ENCODE peak calls at places on chromosomes 7 and 10, in eight cellular contexts. F is H9, Z is fibroblast of gingiva, W is T1000, R is transverse colon, X is germinal center, H is GM04503, N is NCI-H1436 treated with DMSO at 0.1 percent for 48 hours. T is an unnamed sample.

GRCh38 chr10:43200538-43201390 is 62.5 kb downstream of the CSGALNACT2 start:
- DNase-seq in F (no peak), Z (no peak), W (no peak), R (no peak), X (no peak), H (no peak), N (no peak), T (no peak)

GRCh38 chr10:111972109-111972508 is 211.5 kb downstream of the GPAM start:
- DNase-seq in F (no peak), Z (no peak), W (no peak), R (no peak), X (no peak), H (no peak), N (no peak), T (no peak)

GRCh38 chr10:42990016-42990720 is 86.7 kb upstream of the RET start:
- DNase-seq in F (no peak), Z (no peak), W (no peak), R (no peak), X (no peak), H (no peak), N (no peak), T (no peak)

GRCh38 chr10:48792687-48793096 is 108.0 kb downstream of the WDFY4 start:
- DNase-seq in F (no peak), Z (peak; percentile 59), W (no peak), R (no peak), X (no peak), H (peak; percentile 39), N (no peak), T (peak; percentile 12)

GRCh38 chr7:69654381-69654780 is 56.1 kb downstream of the AUTS2 start:
- DNase-seq in F (no peak), Z (peak; percentile 15), W (no peak), R (no peak), X (no peak), H (no peak), N (peak; percentile 49), T (no peak)

GRCh38 chr7:132065193-132065972 is 509.0 kb upstream of the PODXL start:
- DNase-seq in F (no peak), Z (peak; percentile 91), W (peak; percentile 44), R (peak; percentile 30), X (no peak), H (peak; percentile 94), N (no peak), T (peak; percentile 90)

GRCh38 chr7:29422829-29423228 is 140.8 kb upstream of the PRR15 start:
- DNase-seq in F (no peak), Z (no peak), W (no peak), R (no peak), X (no peak), H (no peak), N (no peak), T (no peak)

GRCh38 chr10:115844592-115844991 is 428.4 kb downstream of the GFRA1 start:
- DNase-seq in F (no peak), Z (no peak), W (no peak), R (no peak), X (no peak), H (no peak), N (no peak), T (no peak)

GRCh38 chr7:22601028-22601795 is 101.2 kb upstream of the STEAP1B start:
- DNase-seq in F (no peak), Z (peak; percentile 56), W (no peak), R (no peak), X (no peak), H (no peak), N (no peak), T (no peak)

GRCh38 chr10:127906548-127907377 is at the start of gene PTPRE:
- DNase-seq in F (peak; percentile 81), Z (peak; percentile 52), W (no peak), R (peak; percentile 83), X (peak; percentile 74), H (no peak), N (no peak), T (no peak)

GRCh38 chr10:117413928-117414618 is 38.8 kb upstream of the PDZD8 start:
- DNase-seq in F (no peak), Z (peak; percentile 19), W (no peak), R (no peak), X (no peak), H (no peak), N (no peak), T (no peak)

GRCh38 chr7:22633954-22634474 is 93.0 kb upstream of the IL6 start:
- DNase-seq in F (no peak), Z (peak; percentile 14), W (no peak), R (no peak), X (no peak), H (no peak), N (no peak), T (no peak)

GRCh38 chr7:149716007-149716931 is 57.1 kb downstream of the ZNF467 start:
- DNase-seq in F (peak; percentile 23), Z (no peak), W (no peak), R (no peak), X (no peak), H (no peak), N (no peak), T (no peak)

GRCh38 chr10:43444313-43444712 is 7.4 kb downstream of the ZNF487 start:
- DNase-seq in F (no peak), Z (no peak), W (no peak), R (no peak), X (no peak), H (no peak), N (no peak), T (no peak)

GRCh38 chr7:139591550-139592195 is 68.2 kb downstream of the CLEC2L start:
- DNase-seq in F (no peak), Z (no peak), W (no peak), R (no peak), X (no peak), H (no peak), N (no peak), T (no peak)

GRCh38 chr7:17401806-17402627 is 103.6 kb downstream of the AHR start:
- DNase-seq in F (no peak), Z (no peak), W (no peak), R (no peak), X (peak; percentile 27), H (no peak), N (no peak), T (no peak)

GRCh38 chr7:83021032-83021431 is 141.7 kb downstream of the PCLO start:
- DNase-seq in F (no peak), Z (no peak), W (no peak), R (no peak), X (no peak), H (no peak), N (no peak), T (no peak)

GRCh38 chr10:71039551-71039950 is 151.2 kb upstream of the PCBD1 start:
- DNase-seq in F (no peak), Z (no peak), W (no peak), R (no peak), X (no peak), H (no peak), N (peak; percentile 71), T (no peak)

GRCh38 chr7:24715661-24716479 is 41.4 kb downstream of the GSDME start:
- DNase-seq in F (peak; percentile 71), Z (peak; percentile 51), W (no peak), R (no peak), X (peak; percentile 44), H (no peak), N (peak; percentile 21), T (no peak)

GRCh38 chr7:137681657-137682562 is 164.9 kb downstream of the DGKI start:
- DNase-seq in F (no peak), Z (peak; percentile 76), W (peak; percentile 5), R (no peak), X (no peak), H (peak; percentile 89), N (no peak), T (peak; percentile 65)

GRCh38 chr7:3931843-3932242 is 630.8 kb downstream of the SDK1 start:
- DNase-seq in F (no peak), Z (no peak), W (no peak), R (no peak), X (no peak), H (no peak), N (no peak), T (no peak)

GRCh38 chr7:4282434-4283223 is 399.5 kb upstream of the FOXK1 start:
- DNase-seq in F (no peak), Z (no peak), W (peak; percentile 82), R (no peak), X (no peak), H (no peak), N (no peak), T (no peak)

GRCh38 chr10:125027889-125028288 is 86.0 kb downstream of the ZRANB1 start:
- DNase-seq in F (no peak), Z (no peak), W (no peak), R (no peak), X (no peak), H (no peak), N (no peak), T (no peak)

GRCh38 chr7:152006336-152006735 is 19.1 kb upstream of the GALNT11 start:
- DNase-seq in F (no peak), Z (no peak), W (no peak), R (no peak), X (no peak), H (no peak), N (no peak), T (no peak)

GRCh38 chr7:134780166-134780853 is 876 bp downstream of the CALD1 start:
- DNase-seq in F (no peak), Z (no peak), W (no peak), R (no peak), X (no peak), H (no peak), N (no peak), T (no peak)

GRCh38 chr7:115249080-115249479 is 327.2 kb downstream of the MDFIC start:
- DNase-seq in F (no peak), Z (peak; percentile 65), W (no peak), R (no peak), X (no peak), H (peak; percentile 30), N (no peak), T (no peak)

GRCh38 chr10:58839771-58840170 is 327.1 kb downstream of the BICC1 start:
- DNase-seq in F (no peak), Z (peak; percentile 58), W (no peak), R (no peak), X (no peak), H (no peak), N (no peak), T (no peak)

GRCh38 chr7:48307041-48307714 is 135.9 kb downstream of the ABCA13 start:
- DNase-seq in F (no peak), Z (no peak), W (no peak), R (no peak), X (no peak), H (no peak), N (no peak), T (no peak)

T was measured in AG04449.